ENCODE peak calls at places on chromosomes 2 and 18, in five cellular contexts. E, O, K, W and P are unnamed samples.
A peak's percentile ranks its signal among the peaks of the same experiment; 100 is the strongest.

GRCh38 chr2:96321230-96322103 is 3.6 kb upstream of the ITPRIPL1 start:
- DNase-seq in E (peak; percentile 55), O (peak; percentile 67), K (peak; percentile 89), W (peak; percentile 78), P (peak; percentile 70)

GRCh38 chr2:227511955-227512354 is 40.0 kb downstream of the AGFG1 start:
- DNase-seq in E (no peak), O (no peak), K (no peak), W (no peak), P (no peak)

GRCh38 chr18:1578505-1578904 is 673.8 kb downstream of the ADCYAP1 start:
- DNase-seq in E (no peak), O (no peak), K (no peak), W (peak; percentile 84), P (no peak)

GRCh38 chr2:226159875-226160479 is 639.6 kb downstream of the IRS1 start:
- DNase-seq in E (no peak), O (no peak), K (no peak), W (no peak), P (peak; percentile 19)

GRCh38 chr2:116160657-116161056 is 1653.8 kb upstream of the DDX18 start:
- DNase-seq in E (no peak), O (no peak), K (no peak), W (no peak), P (no peak)

GRCh38 chr18:961644-962355 is 57.1 kb downstream of the ADCYAP1 start:
- DNase-seq in E (no peak), O (peak; percentile 55), K (peak; percentile 49), W (peak; percentile 70), P (peak; percentile 30)

GRCh38 chr2:9178905-9179571 is 27.6 kb upstream of the ASAP2 start:
- DNase-seq in E (no peak), O (peak; percentile 86), K (no peak), W (no peak), P (peak; percentile 86)

GRCh38 chr2:20680744-20681143 is 13.8 kb downstream of the GDF7 start:
- DNase-seq in E (no peak), O (no peak), K (no peak), W (no peak), P (no peak)

GRCh38 chr18:71209944-71210343 is 921.1 kb downstream of the SOCS6 start:
- DNase-seq in E (no peak), O (no peak), K (no peak), W (no peak), P (no peak)

GRCh38 chr2:130756041-130756720 is 841 bp downstream of the AMER3 start:
- DNase-seq in E (peak; percentile 23), O (peak; percentile 10), K (peak; percentile 25), W (no peak), P (peak; percentile 9)

GRCh38 chr2:9001229-9001628 is 2.3 kb downstream of the MBOAT2 start:
- DNase-seq in E (peak; percentile 20), O (peak; percentile 71), K (no peak), W (no peak), P (peak; percentile 60)

GRCh38 chr2:132412021-132412420 is 4.6 kb upstream of the GPR39 start:
- DNase-seq in E (no peak), O (no peak), K (no peak), W (no peak), P (no peak)

GRCh38 chr2:15730545-15731212 is 139.0 kb downstream of the DDX1 start:
- DNase-seq in E (peak; percentile 85), O (peak; percentile 92), K (no peak), W (no peak), P (peak; percentile 94)

GRCh38 chr2:58140508-58141072 is 94.0 kb downstream of the VRK2 start:
- DNase-seq in E (no peak), O (peak; percentile 90), K (no peak), W (no peak), P (peak; percentile 3)

GRCh38 chr2:174051741-174052638 is 86.8 kb upstream of the SP3 start:
- DNase-seq in E (peak; percentile 73), O (peak; percentile 90), K (no peak), W (no peak), P (peak; percentile 24)

GRCh38 chr2:9123069-9123468 is 83.5 kb upstream of the ASAP2 start:
- DNase-seq in E (no peak), O (no peak), K (no peak), W (no peak), P (no peak)

GRCh38 chr2:16671760-16672159 is 6.1 kb upstream of the CYRIA start:
- DNase-seq in E (no peak), O (no peak), K (no peak), W (no peak), P (no peak)

GRCh38 chr2:85189606-85190270 is 56.5 kb downstream of the TCF7L1 start:
- DNase-seq in E (no peak), O (no peak), K (no peak), W (no peak), P (no peak)

GRCh38 chr2:3051266-3051665 is 326.4 kb downstream of the EIPR1 start:
- DNase-seq in E (no peak), O (no peak), K (no peak), W (peak; percentile 46), P (no peak)

GRCh38 chr2:202109737-202110184 is 36.7 kb downstream of the KIAA2012 start:
- DNase-seq in E (no peak), O (peak; percentile 82), K (no peak), W (no peak), P (peak; percentile 29)

GRCh38 chr2:10985260-10985659 is 73.5 kb downstream of the KCNF1 start:
- DNase-seq in E (no peak), O (peak; percentile 17), K (no peak), W (no peak), P (no peak)

GRCh38 chr2:64770137-64770780 is 116.5 kb upstream of the SERTAD2 start:
- DNase-seq in E (no peak), O (peak; percentile 57), K (no peak), W (no peak), P (peak; percentile 22)

GRCh38 chr2:45699032-45699658 is 47.7 kb downstream of the PRKCE start:
- DNase-seq in E (no peak), O (peak; percentile 87), K (peak; percentile 25), W (no peak), P (peak; percentile 77)

GRCh38 chr2:72780483-72780882 is 45.4 kb downstream of the EXOC6B start:
- DNase-seq in E (no peak), O (peak; percentile 38), K (no peak), W (peak; percentile 68), P (peak; percentile 28)

GRCh38 chr2:241269707-241270520 is 45.6 kb downstream of the HDLBP start:
- DNase-seq in E (no peak), O (no peak), K (no peak), W (no peak), P (no peak)

GRCh38 chr2:235225261-235225660 is 268.6 kb upstream of the AGAP1 start:
- DNase-seq in E (no peak), O (no peak), K (no peak), W (no peak), P (no peak)

GRCh38 chr18:79680100-79680879 is 687 bp downstream of the CTDP1 start:
- DNase-seq in E (peak; percentile 51), O (peak; percentile 72), K (peak; percentile 63), W (peak; percentile 53), P (peak; percentile 48)

GRCh38 chr18:24270937-24271380 is 126.7 kb downstream of the OSBPL1A start:
- DNase-seq in E (no peak), O (peak; percentile 66), K (no peak), W (no peak), P (peak; percentile 51)